ENCODE peak calls at places on chromosome 5, in seven cellular contexts. N is esophagus squamous epithelium, U is ovary, K is heart left ventricle, W is left lung, B is endothelial cell of umbilical vein, Z is fibroblast of lung. L is an unnamed sample.

GRCh38 chr5:115535479-115536035 is 9.0 kb downstream of the FEM1C start:
- DNase-seq in N (no peak), U (no peak), K (no peak), W (no peak), B (no peak), Z (no peak), L (no peak)

GRCh38 chr5:108836492-108836891 is 88.8 kb downstream of the FER start:
- DNase-seq in N (no peak), U (no peak), K (no peak), W (no peak), B (no peak), Z (no peak), L (no peak)

GRCh38 chr5:142686210-142686734 is 382 bp upstream of the FGF1 start:
- DNase-seq in N (no peak), U (no peak), K (no peak), W (no peak), B (no peak), Z (peak; percentile 54), L (no peak)

GRCh38 chr5:154860765-154861164 is 2.3 kb downstream of the CNOT8 start:
- DNase-seq in N (no peak), U (no peak), K (no peak), W (no peak), B (no peak), Z (no peak), L (no peak)

GRCh38 chr5:176633638-176634037 is 3.2 kb downstream of the EIF4E1B start:
- DNase-seq in N (no peak), U (no peak), K (no peak), W (no peak), B (no peak), Z (no peak), L (no peak)

GRCh38 chr5:125338804-125339203 is 592.4 kb upstream of the ZNF608 start:
- DNase-seq in N (no peak), U (no peak), K (no peak), W (no peak), B (no peak), Z (peak; percentile 25), L (no peak)

GRCh38 chr5:103562453-103563157 is at the start of gene NUDT12:
- DNase-seq in N (no peak), U (peak; percentile 71), K (peak; percentile 63), W (peak; percentile 69), B (peak; percentile 86), Z (peak; percentile 77), L (peak; percentile 71)

GRCh38 chr5:90844931-90845330 is 286.3 kb downstream of the ADGRV1 start:
- DNase-seq in N (no peak), U (no peak), K (no peak), W (no peak), B (no peak), Z (no peak), L (no peak)

GRCh38 chr5:83846601-83847000 is 125.9 kb upstream of the HAPLN1 start:
- DNase-seq in N (no peak), U (no peak), K (no peak), W (no peak), B (no peak), Z (no peak), L (peak; percentile 15)

GRCh38 chr5:146340260-146341081 is 1.8 kb downstream of the POU4F3 start:
- DNase-seq in N (no peak), U (peak; percentile 12), K (peak; percentile 55), W (peak; percentile 49), B (peak; percentile 54), Z (peak; percentile 68), L (no peak)

GRCh38 chr5:74355041-74355440 is 285.5 kb downstream of the ENC1 start:
- DNase-seq in N (no peak), U (no peak), K (no peak), W (no peak), B (no peak), Z (no peak), L (no peak)

GRCh38 chr5:150789431-150789830 is 10.9 kb downstream of the SMIM3 start:
- DNase-seq in N (no peak), U (no peak), K (no peak), W (no peak), B (no peak), Z (peak; percentile 10), L (no peak)

GRCh38 chr5:105503950-105504349 is 1941.4 kb upstream of the NUDT12 start:
- DNase-seq in N (no peak), U (no peak), K (no peak), W (no peak), B (no peak), Z (peak; percentile 18), L (no peak)

GRCh38 chr5:137833463-137833862 is 34.2 kb upstream of the MYOT start:
- DNase-seq in N (no peak), U (no peak), K (no peak), W (no peak), B (no peak), Z (peak; percentile 96), L (no peak)

GRCh38 chr5:1643651-1644392 is 120.1 kb upstream of the LPCAT1 start:
- DNase-seq in N (no peak), U (no peak), K (no peak), W (no peak), B (no peak), Z (no peak), L (no peak)

GRCh38 chr5:84362061-84362720 is 22.5 kb downstream of the EDIL3 start:
- DNase-seq in N (no peak), U (no peak), K (no peak), W (no peak), B (peak; percentile 52), Z (peak; percentile 34), L (no peak)

GRCh38 chr5:178235600-178235998 is 3.0 kb upstream of the PHYKPL start:
- DNase-seq in N (no peak), U (no peak), K (no peak), W (no peak), B (no peak), Z (no peak), L (no peak)
- H3K4me1 ChIP-seq in N (peaks cover 81% of the 10 kb centered on the region), U (peaks cover 10% of the 10 kb centered on the region), K (peaks cover 37% of the 10 kb centered on the region), W (peaks cover 40% of the 10 kb centered on the region), B (peaks cover 23% of the 10 kb centered on the region), Z (peaks cover 6% of the 10 kb centered on the region), L (no peaks in the 10 kb centered on the region)

GRCh38 chr5:135192351-135192750 is 158.3 kb upstream of the PITX1 start:
- DNase-seq in N (no peak), U (no peak), K (no peak), W (no peak), B (no peak), Z (no peak), L (no peak)
- H3K27me3 ChIP-seq in N (peaks cover 8% of the 10 kb centered on the region), U (no peaks in the 10 kb centered on the region), K (peaks cover 35% of the 10 kb centered on the region), W (peaks cover 43% of the 10 kb centered on the region), B (peaks cover 20% of the 10 kb centered on the region), Z (no peaks in the 10 kb centered on the region), L (no peaks in the 10 kb centered on the region)

GRCh38 chr5:78593465-78593864 is 55.1 kb downstream of the LHFPL2 start:
- DNase-seq in N (no peak), U (no peak), K (no peak), W (no peak), B (no peak), Z (no peak), L (no peak)

GRCh38 chr5:78594014-78594413 is 54.6 kb downstream of the LHFPL2 start:
- DNase-seq in N (no peak), U (no peak), K (no peak), W (no peak), B (no peak), Z (no peak), L (no peak)

GRCh38 chr5:78592735-78593386 is 55.7 kb downstream of the LHFPL2 start:
- DNase-seq in N (no peak), U (no peak), K (no peak), W (no peak), B (no peak), Z (no peak), L (no peak)

GRCh38 chr5:78597068-78597857 is 51.3 kb downstream of the LHFPL2 start:
- DNase-seq in N (no peak), U (no peak), K (no peak), W (no peak), B (peak; percentile 59), Z (peak; percentile 91), L (no peak)

GRCh38 chr5:78594946-78595921 is 53.3 kb downstream of the LHFPL2 start:
- DNase-seq in N (no peak), U (peak; percentile 59), K (peak; percentile 35), W (no peak), B (peak; percentile 97), Z (peak; percentile 100), L (no peak)
- TF ChIP-seq CTCF in N (peak; percentile 3), U (no peak), K (no peak), W (no peak), B (no peak), Z (no peak), L (no peak)

GRCh38 chr5:55993628-55994501 is 898 bp downstream of the IL6ST start:
- DNase-seq in N (no peak), U (no peak), K (no peak), W (no peak), B (peak; percentile 52), Z (no peak), L (no peak)
- H3K4me1 ChIP-seq in N (peaks cover 63% of the 10 kb centered on the region), U (peaks cover 3% of the 10 kb centered on the region), K (peaks cover 16% of the 10 kb centered on the region), W (peaks cover 13% of the 10 kb centered on the region), B (peaks cover 30% of the 10 kb centered on the region), Z (peaks cover 5% of the 10 kb centered on the region), L (no peaks in the 10 kb centered on the region)

GRCh38 chr5:14872070-14872989 is 752 bp upstream of the ANKH start:
- DNase-seq in N (peak; percentile 11), U (peak; percentile 53), K (peak; percentile 84), W (peak; percentile 76), B (peak; percentile 46), Z (peak; percentile 50), L (peak; percentile 65)

GRCh38 chr5:14870347-14871083 is 1.1 kb downstream of the ANKH start:
- DNase-seq in N (no peak), U (no peak), K (peak; percentile 38), W (peak; percentile 39), B (peak; percentile 19), Z (no peak), L (no peak)

GRCh38 chr5:14873093-14873492 is 1.5 kb upstream of the ANKH start:
- DNase-seq in N (no peak), U (no peak), K (no peak), W (no peak), B (no peak), Z (no peak), L (no peak)

GRCh38 chr5:14871084-14871572 is 450 bp downstream of the ANKH start:
- DNase-seq in N (no peak), U (peak; percentile 24), K (peak; percentile 42), W (peak; percentile 44), B (peak; percentile 14), Z (no peak), L (peak; percentile 18)

GRCh38 chr5:14871573-14872069 is at the start of gene ANKH:
- DNase-seq in N (peak; percentile 16), U (peak; percentile 73), K (peak; percentile 87), W (peak; percentile 79), B (peak; percentile 62), Z (peak; percentile 76), L (peak; percentile 89)
- H3K27me3 ChIP-seq in N (no peaks in the 10 kb centered on the region), U (no peaks in the 10 kb centered on the region), K (no peaks in the 10 kb centered on the region), W (peaks cover 3% of the 10 kb centered on the region), B (peaks cover 6% of the 10 kb centered on the region), Z (no peaks in the 10 kb centered on the region), L (no peaks in the 10 kb centered on the region)

DNA sequence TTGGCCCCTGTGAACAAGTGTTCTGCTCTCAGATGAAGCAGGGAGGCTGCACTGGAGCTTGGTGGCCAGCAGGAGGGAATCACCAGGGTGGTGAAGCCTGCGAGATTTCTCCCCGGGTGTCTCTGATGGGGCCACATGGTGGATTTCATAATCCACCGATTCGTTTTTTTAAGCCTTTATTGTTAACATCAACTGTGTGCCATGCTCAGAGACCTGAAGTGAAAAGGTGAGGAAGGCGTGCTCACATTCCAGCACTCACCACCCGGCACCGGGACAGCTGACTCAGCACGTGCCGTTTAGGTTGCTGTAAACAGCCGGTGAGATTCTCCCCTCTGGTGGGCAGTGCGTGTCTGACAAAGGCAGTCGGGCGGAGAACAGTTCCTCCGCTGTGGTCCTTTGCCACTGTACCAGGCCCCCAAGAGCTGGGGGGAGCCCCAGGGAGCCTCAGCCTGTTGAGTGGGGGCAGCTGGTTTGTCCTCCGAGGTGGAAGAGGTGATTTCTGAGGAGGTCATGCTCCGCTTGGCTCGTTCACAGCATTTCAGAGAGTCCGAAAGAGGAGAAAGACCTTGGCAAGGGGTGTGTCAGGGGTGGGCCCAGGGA is 12.7 kb upstream of the AHRR start:
- DNase-seq in N (no peak), U (no peak), K (no peak), W (no peak), B (no peak), Z (peak; percentile 67), L (no peak)
- TF ChIP-seq CTCF in N (peak; percentile 42), U (no peak), K (no peak), W (no peak), B (peak; percentile 17), Z (no peak), L (peak; percentile 12)

L was measured in BE2C.